ENCODE peak calls at places on chromosomes 12 and 14, in five cellular contexts. G, M, L, J and E are unnamed samples.

GRCh38 chr14:50366115-50366514 is 30.6 kb downstream of the CDKL1 start:
- DNase-seq in G (no peak), M (no peak), J (no peak), L (no peak), E (peak; percentile 66)

GRCh38 chr12:127998936-127999467 is 268.0 kb upstream of the TMEM132C start:
- DNase-seq in G (no peak), M (no peak), J (no peak), L (no peak), E (no peak)

GRCh38 chr14:64186231-64187129 is 107.7 kb downstream of the ESR2 start:
- DNase-seq in L (no peak), J (no peak), G (no peak), M (no peak), E (no peak)

GRCh38 chr14:74421997-74422396 is 4.0 kb downstream of the SYNDIG1L start:
- DNase-seq in L (no peak), G (no peak), J (no peak), M (no peak), E (no peak)

GRCh38 chr14:106844608-106845285 is 1318.4 kb downstream of the TMEM121 start:
- DNase-seq in L (peak; percentile 58), M (peak; percentile 84), G (no peak), J (peak; percentile 76), E (peak; percentile 90)

GRCh38 chr14:102629700-102630365 is 37.4 kb downstream of the RCOR1 start:
- DNase-seq in L (no peak), M (no peak), G (no peak), J (no peak), E (no peak)

GRCh38 chr14:74583689-74584434 is 28.2 kb downstream of the LTBP2 start:
- DNase-seq in J (peak; percentile 38), M (no peak), L (peak; percentile 81), G (no peak), E (no peak)

GRCh38 chr14:104441275-104442106 is 138.1 kb upstream of the C14orf180 start:
- DNase-seq in M (peak; percentile 15), G (no peak), J (peak; percentile 57), L (no peak), E (no peak)

GRCh38 chr12:57896437-57897201 is 44.7 kb upstream of the ATP23 start:
- DNase-seq in J (peak; percentile 92), M (peak; percentile 82), G (no peak), L (peak; percentile 51), E (peak; percentile 79)

GRCh38 chr14:53740570-53740969 is 216.1 kb downstream of the BMP4 start:
- DNase-seq in J (no peak), M (no peak), G (no peak), L (no peak), E (no peak)

GRCh38 chr14:105026789-105027563 is 6.1 kb upstream of the CDCA4 start:
- DNase-seq in G (no peak), J (no peak), L (peak; percentile 85), M (no peak), E (no peak)

GRCh38 chr14:31030406-31030805 is 4.2 kb upstream of the STRN3 start:
- DNase-seq in L (no peak), G (no peak), J (no peak), M (no peak), E (no peak)

GRCh38 chr12:46608431-46609280 is 217.1 kb downstream of the SLC38A4 start:
- DNase-seq in M (no peak), G (no peak), L (no peak), J (no peak), E (no peak)

GRCh38 chr12:69161835-69162234 is 77.5 kb upstream of the CPSF6 start:
- DNase-seq in L (no peak), M (no peak), J (no peak), G (peak; percentile 19), E (no peak)

GRCh38 chr14:34931206-34931605 is 51.6 kb upstream of the SRP54 start:
- DNase-seq in J (no peak), M (no peak), G (no peak), L (peak; percentile 22), E (peak; percentile 20)

GRCh38 chr14:55099741-55100140 is 29.3 kb upstream of the LGALS3 start:
- DNase-seq in M (peak; percentile 21), L (no peak), G (no peak), J (peak; percentile 53), E (no peak)

GRCh38 chr12:7571253-7571652 is 67.7 kb upstream of the CD163 start:
- DNase-seq in L (no peak), J (no peak), G (no peak), M (no peak), E (no peak)

GRCh38 chr12:53952871-53953734 is 1.6 kb upstream of the HOXC12 start:
- DNase-seq in L (peak; percentile 22), M (no peak), J (no peak), G (no peak), E (no peak)

GRCh38 chr12:82728710-82729109 is 42.0 kb downstream of the TMTC2 start:
- DNase-seq in J (peak; percentile 66), M (no peak), G (no peak), L (no peak), E (no peak)

GRCh38 chr14:93538411-93538810 is 107.7 kb downstream of the UNC79 start:
- DNase-seq in G (peak; percentile 20), J (no peak), L (peak; percentile 67), M (no peak), E (no peak)

GRCh38 chr12:47990351-47991105 is 13.7 kb downstream of the COL2A1 start:
- DNase-seq in M (no peak), J (peak; percentile 40), L (no peak), G (no peak), E (no peak)

GRCh38 chr14:92638266-92638665 is 110.2 kb downstream of the LGMN start:
- DNase-seq in M (no peak), G (no peak), J (no peak), L (no peak), E (no peak)

GRCh38 chr12:95583933-95584332 is 32.7 kb upstream of the USP44 start:
- DNase-seq in G (no peak), J (no peak), M (no peak), L (peak; percentile 25), E (no peak)

GRCh38 chr12:26732010-26732908 is 100.7 kb downstream of the ITPR2 start:
- DNase-seq in G (no peak), J (no peak), L (no peak), M (no peak), E (no peak)

GRCh38 chr14:61581955-61582615 is 113.2 kb upstream of the HIF1A start:
- DNase-seq in G (no peak), J (no peak), L (no peak), M (no peak), E (no peak)

GRCh38 chr14:63752449-63753169 is 24.7 kb upstream of the SGPP1 start:
- DNase-seq in M (peak; percentile 27), J (no peak), G (no peak), L (peak; percentile 73), E (no peak)

GRCh38 chr12:49098035-49098451 is 3.4 kb upstream of the DHH start:
- DNase-seq in G (peak; percentile 68), J (no peak), L (peak; percentile 65), M (peak; percentile 42), E (peak; percentile 54)

GRCh38 chr12:131831635-131832041 is 3.4 kb downstream of the MMP17 start:
- DNase-seq in L (peak; percentile 83), M (no peak), G (no peak), J (peak; percentile 74), E (no peak)

GRCh38 chr12:93783827-93784226 is 106.7 kb downstream of the CRADD start:
- DNase-seq in M (no peak), L (no peak), J (no peak), G (no peak), E (no peak)

GRCh38 chr12:124028560-124028935 is 55.5 kb downstream of the ZNF664 start:
- DNase-seq in L (no peak), J (no peak), G (no peak), M (no peak), E (no peak)

GRCh38 chr12:124030008-124030407 is 57.0 kb downstream of the ZNF664 start:
- DNase-seq in M (no peak), G (no peak), L (no peak), J (no peak), E (no peak)

GRCh38 chr12:124032265-124032886 is 59.4 kb downstream of the ZNF664 start:
- DNase-seq in J (no peak), M (no peak), L (peak; percentile 65), G (peak; percentile 82), E (peak; percentile 22)

GRCh38 chr12:124030510-124030909 is 57.5 kb downstream of the ZNF664 start:
- DNase-seq in L (no peak), J (no peak), G (peak; percentile 39), M (no peak), E (no peak)

DNA sequence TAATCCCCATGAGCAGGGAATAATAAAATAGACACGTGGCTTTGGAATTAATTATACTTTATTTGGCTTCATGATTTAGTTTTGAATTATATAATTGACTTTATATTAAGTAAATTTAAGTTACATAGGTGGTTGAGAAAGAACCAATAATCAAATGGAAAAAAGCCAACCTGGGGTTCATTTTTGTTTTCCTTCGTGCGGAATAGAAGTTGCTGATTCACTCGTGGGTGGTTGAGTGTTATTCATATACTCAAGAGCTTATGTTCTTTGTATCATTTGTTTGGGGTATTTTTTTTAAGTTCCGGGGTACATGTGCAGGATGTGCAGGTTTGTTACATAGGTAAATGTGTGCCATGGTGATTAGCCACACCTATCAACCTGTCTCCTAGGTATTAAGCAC is 58.0 kb downstream of the ZNF664 start:
- DNase-seq in J (no peak), G (no peak), M (no peak), L (no peak), E (no peak)
- H3K27ac ChIP-seq in J (no peak overlapping the region), G (no peak overlapping the region), M (no peak overlapping the region), L (no peak overlapping the region), E (no peak overlapping the region)

GRCh38 chr12:78470354-78471195 is 394.0 kb upstream of the SYT1 start:
- DNase-seq in L (peak; percentile 64), G (no peak), J (no peak), M (peak; percentile 30), E (peak; percentile 9)
- TF ChIP-seq CTCF in L (peak; percentile 67), G (no peak), J (no peak), M (peak; percentile 25), E (peak; percentile 27)

GRCh38 chr14:58068306-58068705 is 83.7 kb downstream of the ARMH4 start:
- DNase-seq in M (no peak), L (no peak), G (no peak), J (no peak), E (no peak)
- TF ChIP-seq EP300 in M (no peak), L (no peak), G (no peak), J (no peak), E (no peak)

GRCh38 chr12:50640321-50640939 is 123.5 kb upstream of the ATF1 start:
- DNase-seq in J (no peak), M (no peak), G (no peak), L (no peak), E (no peak)

GRCh38 chr12:50642755-50643154 is 121.1 kb upstream of the ATF1 start:
- DNase-seq in G (no peak), M (no peak), J (no peak), L (no peak), E (no peak)

GRCh38 chr12:50639721-50640120 is 124.2 kb upstream of the ATF1 start:
- DNase-seq in J (no peak), M (no peak), L (no peak), G (no peak), E (no peak)

GRCh38 chr12:50642035-50642451 is 121.9 kb upstream of the ATF1 start:
- DNase-seq in J (no peak), L (peak; percentile 57), G (peak; percentile 48), M (no peak), E (no peak)

DNA sequence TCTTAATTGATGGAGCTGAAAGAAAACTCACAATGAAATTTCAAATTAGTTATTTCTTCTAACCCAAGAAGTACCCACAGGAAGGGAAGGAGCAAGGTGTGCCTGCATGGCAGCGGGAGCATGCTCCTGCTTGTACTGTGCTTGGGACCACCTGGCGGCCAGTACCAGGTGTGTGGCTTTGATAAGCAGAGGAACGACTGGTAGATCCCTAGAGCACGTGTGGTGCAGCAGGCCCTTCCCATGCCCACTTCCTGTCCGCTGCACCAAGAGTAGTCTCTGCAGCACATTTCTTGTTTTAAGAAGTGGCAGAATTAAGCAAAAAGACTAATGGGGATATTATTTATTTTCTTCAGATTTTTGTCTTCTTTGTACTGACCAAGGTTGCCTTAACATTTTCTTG is 122.3 kb upstream of the ATF1 start:
- DNase-seq in J (no peak), G (peak; percentile 66), M (no peak), L (no peak), E (no peak)
- H3K27ac ChIP-seq in J (no peak overlapping the region), G (peak overlapping the region; percentile 6), M (no peak overlapping the region), L (peak overlapping the region; percentile 80), E (no peak overlapping the region)